ENCODE peak calls at places on chromosomes 1 and 21, in four cellular contexts. W is dorsolateral prefrontal cortex, V is left ventricle myocardium inferior, G is cardiac muscle cell. M is an unnamed sample. For H3K27me3, the result is how much of the 10 kb centered on the place peaks cover.

GRCh38 chr1:26021647-26022403 is at the start of gene EXTL1:
- DNase-seq in W (peak), V (peak), G (peak), M (no peak)

GRCh38 chr1:97745912-97746311 is 174.9 kb downstream of the DPYD start:
- DNase-seq in W (no peak), V (no peak), G (peak), M (no peak)

GRCh38 chr1:115838426-115838804 is 2.5 kb downstream of the NHLH2 start:
- DNase-seq in W (peak), V (no peak), G (no peak), M (no peak)

GRCh38 chr1:170067253-170067819 is 7.2 kb downstream of the KIFAP3 start:
- DNase-seq in W (no peak), V (no peak), G (peak), M (no peak)

GRCh38 chr1:145714524-145715111 is 4.7 kb upstream of the CD160 start:
- DNase-seq in W (peak), V (peak), G (no peak), M (no peak)

GRCh38 chr1:3863231-3863935 is 6.1 kb downstream of the DFFB start:
- DNase-seq in W (no peak), V (no peak), G (no peak), M (no peak)

GRCh38 chr1:154609398-154610380 is 1.7 kb upstream of the ADAR start:
- DNase-seq in W (no peak), V (no peak), G (no peak), M (no peak)

GRCh38 chr1:175713386-175713785 is 30.0 kb downstream of the TNR start:
- DNase-seq in W (no peak), V (no peak), G (no peak), M (no peak)

GRCh38 chr1:199460933-199461332 is 566.6 kb upstream of the NR5A2 start:
- DNase-seq in W (no peak), V (no peak), G (peak), M (no peak)

GRCh38 chr1:185731446-185731845 is 2.7 kb upstream of the HMCN1 start:
- DNase-seq in W (no peak), V (no peak), G (no peak), M (no peak)

GRCh38 chr1:88519156-88519555 is 164.9 kb upstream of the PKN2 start:
- DNase-seq in W (no peak), V (no peak), G (no peak), M (no peak)

GRCh38 chr1:115706774-115707425 is 61.6 kb downstream of the CASQ2 start:
- DNase-seq in W (no peak), V (no peak), G (peak), M (no peak)

GRCh38 chr1:230141797-230142607 is 75.0 kb downstream of the GALNT2 start:
- DNase-seq in W (no peak), V (no peak), G (no peak), M (no peak)

GRCh38 chr1:41847011-41847410 is 71.7 kb downstream of the HIVEP3 start:
- DNase-seq in W (no peak), V (no peak), G (no peak), M (no peak)

GRCh38 chr1:8763888-8764287 is 53.6 kb downstream of the RERE start:
- DNase-seq in W (no peak), V (no peak), G (peak), M (no peak)

GRCh38 chr21:25689226-25689625 is 45.5 kb downstream of the ATP5PF start:
- DNase-seq in W (no peak), V (no peak), G (no peak), M (no peak)

GRCh38 chr1:202144510-202145324 is at the start of gene ARL8A:
- DNase-seq in W (peak), V (peak), G (peak), M (peak)

GRCh38 chr21:43645987-43646386 is 13.3 kb downstream of the HSF2BP start:
- DNase-seq in W (no peak), V (no peak), G (no peak), M (no peak)

GRCh38 chr1:202029727-202030126 is 19.3 kb downstream of the ELF3 start:
- DNase-seq in W (no peak), V (no peak), G (no peak), M (no peak)

GRCh38 chr1:119838255-119838654 is 27.0 kb upstream of the REG4 start:
- DNase-seq in W (no peak), V (no peak), G (peak), M (no peak)

GRCh38 chr1:206497363-206497762 is 10.0 kb upstream of the RASSF5 start:
- DNase-seq in W (no peak), V (no peak), G (no peak), M (no peak)

GRCh38 chr1:228151170-228151513 is 1.4 kb downstream of the GJC2 start:
- DNase-seq in W (no peak), V (peak), G (no peak), M (no peak)

GRCh38 chr1:18540136-18540765 is 59.5 kb downstream of the KLHDC7A start:
- DNase-seq in W (peak), V (no peak), G (no peak), M (peak)

GRCh38 chr1:233478611-233479010 is 135.3 kb upstream of the KCNK1 start:
- DNase-seq in W (no peak), V (no peak), G (no peak), M (no peak)

GRCh38 chr1:234617986-234618725 is 8.2 kb upstream of the IRF2BP2 start:
- DNase-seq in W (no peak), V (no peak), G (peak), M (no peak)

GRCh38 chr1:11071463-11072215 is 11.8 kb upstream of the SRM start:
- DNase-seq in W (no peak), V (no peak), G (no peak), M (peak)

GRCh38 chr1:58964880-58965279 is 181.0 kb upstream of the JUN start:
- DNase-seq in W (no peak), V (peak), G (peak), M (peak)

GRCh38 chr1:53398091-53398490 is 61.1 kb upstream of the DMRTB1 start:
- DNase-seq in W (no peak), V (no peak), G (no peak), M (no peak)

GRCh38 chr1:150268342-150268705 is 492 bp downstream of the APH1A start:
- DNase-seq in W (no peak), V (no peak), G (peak), M (peak)

DNA sequence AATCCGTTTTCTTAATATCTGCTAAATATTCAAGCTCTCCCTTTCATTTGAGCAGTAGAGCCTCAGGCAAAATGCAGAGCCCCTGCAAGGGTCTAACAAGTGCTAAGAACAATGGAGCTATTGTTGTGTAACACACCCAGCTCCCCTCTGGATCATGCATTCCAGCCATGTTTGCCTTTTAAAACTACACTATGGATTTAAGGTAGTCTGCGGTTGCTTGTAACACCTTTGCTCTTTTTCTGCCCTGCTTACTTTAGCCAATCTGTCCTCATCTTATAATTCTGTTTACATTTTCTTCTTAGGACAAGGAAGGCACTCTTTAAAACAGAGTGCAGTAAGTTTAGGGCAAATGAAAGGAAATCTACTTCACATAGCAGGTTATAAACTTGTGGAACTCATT is 60.0 kb upstream of the C1orf105 start:
- DNase-seq in W (no peak), V (no peak), G (peak), M (no peak)
- H3K27ac ChIP-seq in W (peak), V (no peak), G (no peak), M (no peak)

DNA sequence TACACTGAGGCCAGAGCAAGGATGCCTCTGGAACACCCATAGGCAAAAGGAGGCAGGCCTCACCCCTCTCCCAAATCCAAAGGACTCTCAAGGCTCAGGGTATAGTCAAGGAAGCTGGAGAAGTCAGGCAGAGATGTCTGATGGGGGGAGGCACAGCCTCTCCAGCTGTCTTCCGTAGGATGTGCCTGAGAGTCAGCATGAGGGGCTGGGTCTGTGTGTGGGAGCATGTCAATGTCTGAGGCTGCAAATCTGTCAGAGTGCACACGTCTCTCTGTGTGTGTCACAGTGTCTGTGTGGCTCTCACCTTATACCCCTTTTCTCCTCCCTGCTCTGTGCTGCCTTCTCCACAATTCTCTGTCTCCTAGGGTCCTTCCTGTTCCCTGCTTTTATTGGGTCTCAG is 4.0 kb downstream of the HPCAL4 start:
- DNase-seq in W (no peak), V (no peak), G (no peak), M (no peak)
- H3K27me3 ChIP-seq in W (under half), V (half or more), G (half or more), M (under half)

GRCh38 chr1:24632776-24633175 is 10.3 kb upstream of the SRRM1 start:
- DNase-seq in W (no peak), V (no peak), G (no peak), M (no peak)
- TF ChIP-seq CTCF in W (no peak), V (no peak), G (no peak), M (no peak)

GRCh38 chr1:171138973-171139372 is 46.1 kb upstream of the FMO2 start:
- DNase-seq in W (no peak), V (no peak), G (peak), M (no peak)
- H3K27ac ChIP-seq in W (no peak), V (peak), G (no peak), M (peak)

DNA sequence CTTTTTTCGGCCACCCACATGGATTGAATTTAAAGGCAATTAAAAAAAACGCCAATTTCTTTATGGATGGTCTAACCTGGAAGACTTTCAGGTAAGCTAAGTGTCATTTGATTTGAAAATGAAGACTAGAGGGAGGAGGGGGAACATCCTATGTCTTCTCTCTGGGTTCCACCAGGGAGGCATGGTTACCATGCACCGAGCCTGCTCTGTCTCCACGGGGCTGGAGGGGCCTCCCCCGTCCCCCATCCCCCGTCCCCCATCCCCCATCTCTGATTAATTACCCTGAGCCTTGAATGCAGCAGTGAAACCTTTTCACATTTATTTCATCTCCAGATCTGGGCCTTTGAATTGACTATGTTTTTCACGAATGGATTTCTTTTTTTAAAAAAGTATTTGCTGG is 135.1 kb downstream of the TLR5 start:
- DNase-seq in W (no peak), V (no peak), G (no peak), M (no peak)
- H3K27me3 ChIP-seq in W (under half), V (under half), G (under half), M (under half)

M was measured in upper lobe of right lung.